ENCODE peak calls at places on chromosomes 2 and 18, in six cellular contexts. L, T, U, O, E and G are unnamed samples.
A peak's percentile ranks its signal among the peaks of the same experiment; 100 is the strongest.

GRCh38 chr18:44589709-44590108 is 91.0 kb upstream of the SETBP1 start:
- DNase-seq in L (no peak), T (peak; percentile 78), U (no peak), O (peak; percentile 72), E (no peak), G (no peak)

GRCh38 chr2:202034249-202035088 is 814 bp downstream of the FZD7 start:
- DNase-seq in L (no peak), T (peak; percentile 71), U (peak; percentile 56), O (peak; percentile 50), E (peak; percentile 16), G (no peak)

GRCh38 chr18:73462092-73462491 is 594.3 kb upstream of the NETO1 start:
- DNase-seq in L (no peak), T (peak; percentile 86), U (no peak), O (peak; percentile 95), E (no peak), G (no peak)

GRCh38 chr18:14921547-14921946 is 173.6 kb downstream of the ANKRD30B start:
- DNase-seq in L (no peak), T (no peak), U (no peak), O (no peak), E (no peak), G (no peak)

GRCh38 chr18:78918707-78919106 is 60.9 kb upstream of the SALL3 start:
- DNase-seq in L (no peak), T (no peak), U (no peak), O (no peak), E (no peak), G (no peak)

GRCh38 chr2:38709515-38710194 is 41.5 kb downstream of the SRSF7 start:
- DNase-seq in L (no peak), T (no peak), U (no peak), O (no peak), E (peak; percentile 82), G (peak; percentile 80)

GRCh38 chr2:122707224-122707824 is 951.9 kb downstream of the TSN start:
- DNase-seq in L (no peak), T (no peak), U (no peak), O (no peak), E (no peak), G (no peak)

GRCh38 chr2:234500394-234501006 is 3.6 kb upstream of the ARL4C start:
- DNase-seq in L (no peak), T (peak; percentile 79), U (peak; percentile 54), O (peak; percentile 79), E (peak; percentile 77), G (peak; percentile 86)

GRCh38 chr2:65220432-65221131 is 7.0 kb upstream of the ACTR2 start:
- DNase-seq in L (no peak), T (peak; percentile 42), U (no peak), O (peak; percentile 44), E (no peak), G (no peak)

GRCh38 chr2:72583376-72583775 is 242.5 kb downstream of the EXOC6B start:
- DNase-seq in L (no peak), T (no peak), U (no peak), O (peak; percentile 89), E (no peak), G (no peak)

GRCh38 chr2:78498125-78498524 is 527.4 kb upstream of the REG3G start:
- DNase-seq in L (no peak), T (no peak), U (no peak), O (no peak), E (no peak), G (no peak)

GRCh38 chr2:203586696-203587095 is 51.6 kb upstream of the RAPH1 start:
- DNase-seq in L (no peak), T (peak; percentile 75), U (no peak), O (no peak), E (no peak), G (no peak)

GRCh38 chr2:60285476-60286316 is 267.8 kb downstream of the BCL11A start:
- DNase-seq in L (no peak), T (no peak), U (no peak), O (no peak), E (no peak), G (no peak)

DNA sequence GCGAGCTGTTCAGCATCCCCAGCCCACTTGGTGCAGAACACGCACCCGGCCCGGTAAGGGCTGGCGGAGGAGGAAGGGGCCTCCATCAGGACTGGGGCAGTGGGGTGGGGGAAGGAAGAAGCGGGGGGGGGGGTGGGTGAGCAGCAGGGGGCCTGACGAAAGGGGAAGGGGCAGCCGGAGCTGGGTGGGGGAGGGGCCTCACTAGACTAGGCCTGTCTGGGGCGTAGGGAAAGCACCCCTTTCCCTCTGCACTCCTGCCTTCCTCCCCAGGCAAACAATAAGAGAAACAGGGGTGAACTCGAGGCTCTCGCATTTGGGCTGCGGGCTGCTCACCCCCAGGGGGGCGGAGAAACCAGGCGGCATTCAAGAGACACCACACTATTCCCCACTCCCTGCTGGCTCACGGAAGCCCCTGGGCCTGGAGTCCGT is 82.7 kb upstream of the POMC start:
- DNase-seq in L (no peak), T (no peak), U (no peak), O (no peak), E (no peak), G (no peak)
- H3K4me3 ChIP-seq in L (peak overlapping the region; percentile 84), T (peak overlapping the region; percentile 45), U (peak overlapping the region; percentile 39), O (no peak overlapping the region), E (no peak overlapping the region), G (peak overlapping the region; percentile 89)

GRCh38 chr2:15169326-15170038 is 391.7 kb downstream of the NBAS start:
- DNase-seq in L (no peak), T (peak; percentile 96), U (no peak), O (peak; percentile 95), E (no peak), G (no peak)
- H3K4me3 ChIP-seq in L (peak overlapping the region; percentile 48), T (peak overlapping the region; percentile 17), U (no peak overlapping the region), O (peak overlapping the region; percentile 49), E (no peak overlapping the region), G (no peak overlapping the region)

DNA sequence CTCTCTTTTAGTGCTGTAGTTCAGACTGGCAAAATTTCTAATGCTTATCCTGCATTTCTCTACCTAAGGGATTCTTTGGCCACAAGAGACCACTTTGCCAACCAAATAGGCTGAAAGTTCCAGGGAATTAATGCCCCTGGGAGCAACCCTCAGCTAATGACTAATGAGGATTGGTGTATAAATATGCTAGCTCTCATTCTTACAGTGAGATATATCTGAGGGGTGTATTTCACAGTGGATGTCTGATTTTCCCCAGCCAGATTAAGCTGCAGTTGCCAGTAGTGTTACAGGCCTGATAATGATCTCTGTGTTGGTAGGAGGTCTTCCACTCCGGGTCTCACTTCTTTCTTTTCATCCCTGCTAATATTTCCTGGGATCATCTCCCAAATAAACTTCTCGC is 90.4 kb downstream of the GULP1 start:
- DNase-seq in L (no peak), T (peak; percentile 39), U (no peak), O (peak; percentile 47), E (no peak), G (no peak)
- H3K4me3 ChIP-seq in L (peak overlapping the region; percentile 57), T (no peak overlapping the region), U (no peak overlapping the region), O (no peak overlapping the region), E (no peak overlapping the region), G (no peak overlapping the region)

DNA sequence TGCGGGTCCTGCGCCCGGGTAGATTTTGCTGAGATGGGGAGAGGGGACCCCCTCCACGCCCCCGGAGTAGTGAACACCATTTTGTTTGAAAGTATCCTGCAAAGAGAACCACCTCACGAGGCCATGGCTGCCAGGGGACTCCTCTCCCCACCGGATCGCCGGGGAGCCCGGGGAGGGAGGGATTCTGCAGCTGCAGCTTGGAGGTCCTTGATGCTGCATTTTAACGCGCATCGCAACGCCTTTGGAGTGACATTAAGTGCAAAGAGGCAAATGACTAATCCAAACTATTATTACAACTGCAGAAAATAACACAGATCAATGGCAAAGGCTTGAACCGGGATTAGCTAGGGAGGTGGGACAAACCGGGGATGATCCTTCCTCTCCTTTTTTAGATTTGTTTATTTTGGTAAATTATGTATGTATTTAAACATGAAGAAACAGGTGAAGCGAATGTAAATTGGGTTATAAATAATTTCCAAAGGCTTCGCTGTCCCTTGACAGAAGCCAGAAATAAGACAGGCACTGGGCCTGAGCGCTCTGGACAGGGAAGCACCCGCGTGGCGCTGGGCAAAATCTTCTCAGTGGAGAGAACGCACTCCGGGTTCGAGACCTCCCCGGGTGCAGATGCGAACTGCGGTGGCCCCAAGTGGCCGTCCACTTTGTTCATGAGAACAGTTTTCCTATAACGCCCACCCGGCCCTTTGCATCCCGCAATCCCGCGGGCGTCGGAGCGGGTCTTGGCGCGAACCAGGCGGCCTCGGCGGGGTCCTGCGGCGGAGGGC is 860 bp upstream of the DPYSL5 start:
- DNase-seq in L (no peak), T (peak; percentile 17), U (no peak), O (no peak), E (no peak), G (no peak)
- H3K4me3 ChIP-seq in L (peak overlapping the region; percentile 57), T (peak overlapping the region; percentile 5), U (no peak overlapping the region), O (no peak overlapping the region), E (no peak overlapping the region), G (no peak overlapping the region)

DNA sequence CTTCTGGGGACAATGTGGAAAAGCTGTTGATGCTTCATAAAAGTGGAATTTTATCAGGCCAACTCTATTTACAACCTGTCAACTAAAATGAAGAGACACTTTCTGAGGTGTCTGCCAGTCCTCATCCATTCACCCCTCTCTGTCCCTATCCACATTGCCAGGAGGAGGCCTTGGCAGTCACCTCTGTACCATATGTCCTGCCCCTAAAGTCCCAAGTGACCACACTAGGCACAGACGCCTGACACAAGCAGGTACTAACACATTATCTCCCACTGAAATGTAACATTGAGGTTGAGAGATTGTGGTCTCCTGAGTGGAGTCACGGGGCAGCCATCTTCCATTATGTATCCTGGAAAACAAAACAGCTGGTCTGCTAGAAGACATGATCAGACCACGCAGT is 71.4 kb downstream of the OSBPL1A start:
- DNase-seq in L (no peak), T (no peak), U (no peak), O (no peak), E (no peak), G (no peak)
- H3K4me3 ChIP-seq in L (no peak overlapping the region), T (no peak overlapping the region), U (no peak overlapping the region), O (no peak overlapping the region), E (no peak overlapping the region), G (no peak overlapping the region)

DNA sequence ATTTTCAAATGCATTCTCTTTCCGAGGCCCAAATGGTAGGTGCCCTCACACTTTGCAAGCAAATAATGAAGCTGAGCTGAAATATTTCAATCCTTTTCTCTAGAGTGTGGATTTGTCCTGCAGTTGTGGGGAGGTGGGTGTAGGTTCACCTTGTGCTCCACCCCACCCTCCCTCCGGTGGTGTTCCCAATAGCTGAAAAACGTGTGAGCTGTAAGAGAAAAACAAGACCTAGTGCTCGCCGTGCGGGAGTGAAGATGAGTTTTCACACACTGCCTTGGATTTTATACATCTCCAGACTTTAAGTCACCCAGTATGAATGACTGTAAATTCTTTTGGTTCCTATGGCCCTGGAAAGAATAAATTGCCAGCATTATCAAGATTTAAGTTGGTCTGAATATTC is 2.0 kb upstream of the SOX11 start:
- DNase-seq in L (no peak), T (no peak), U (no peak), O (no peak), E (no peak), G (no peak)
- H3K4me3 ChIP-seq in L (no peak overlapping the region), T (peak overlapping the region; percentile 44), U (no peak overlapping the region), O (no peak overlapping the region), E (no peak overlapping the region), G (no peak overlapping the region)

GRCh38 chr2:240620859-240621258 is 4.4 kb upstream of the GPR35 start:
- DNase-seq in L (no peak), T (no peak), U (peak; percentile 21), O (no peak), E (no peak), G (no peak)
- H3K4me3 ChIP-seq in L (no peak overlapping the region), T (no peak overlapping the region), U (no peak overlapping the region), O (no peak overlapping the region), E (no peak overlapping the region), G (no peak overlapping the region)